ENCODE peak calls at places on chromosomes 13 and 19, in ten cellular contexts. One of them, this sample, is unnamed. For H4K20me1, the result is how much of the 10 kb centered on the place peaks cover.

GRCh38 chr19:44649578-44650145 is 6.0 kb downstream of the PVR start:
- DNase-seq in fibroblast of lung: no peak
- DNase-seq in H9: no peak
- DNase-seq in hepatocyte: no peak
- DNase-seq in H1: no peak
- DNase-seq in IMR-90: no peak
- DNase-seq in PC-3: no peak
- DNase-seq in GM23248: no peak
- DNase-seq in mammary epithelial cell: no peak
- DNase-seq in GM23338: no peak
- DNase-seq in this sample: no peak

GRCh38 chr13:33189470-33189869 is 96.1 kb downstream of the STARD13 start:
- DNase-seq in fibroblast of lung: no peak
- DNase-seq in H9: no peak
- DNase-seq in hepatocyte: no peak
- DNase-seq in H1: no peak
- DNase-seq in IMR-90: no peak
- DNase-seq in PC-3: no peak
- DNase-seq in GM23248: no peak
- DNase-seq in mammary epithelial cell: no peak
- DNase-seq in GM23338: no peak
- DNase-seq in this sample: no peak

GRCh38 chr13:103895835-103896520 is 829.8 kb upstream of the SLC10A2 start:
- DNase-seq in fibroblast of lung: no peak
- DNase-seq in H9: no peak
- DNase-seq in hepatocyte: no peak
- DNase-seq in H1: no peak
- DNase-seq in IMR-90: no peak
- DNase-seq in PC-3: no peak
- DNase-seq in GM23248: no peak
- DNase-seq in mammary epithelial cell: no peak
- DNase-seq in GM23338: no peak
- DNase-seq in this sample: no peak

GRCh38 chr19:18290250-18291018 is 9.0 kb upstream of the JUND start:
- DNase-seq in fibroblast of lung: peak
- DNase-seq in H9: no peak
- DNase-seq in hepatocyte: no peak
- DNase-seq in H1: no peak
- DNase-seq in IMR-90: peak
- DNase-seq in PC-3: no peak
- DNase-seq in GM23248: peak
- DNase-seq in mammary epithelial cell: no peak
- DNase-seq in GM23338: no peak
- DNase-seq in this sample: no peak

GRCh38 chr13:20609145-20609544 is 42.2 kb downstream of the IFT88 start:
- DNase-seq in fibroblast of lung: peak
- DNase-seq in H9: no peak
- DNase-seq in hepatocyte: no peak
- DNase-seq in H1: no peak
- DNase-seq in IMR-90: peak
- DNase-seq in PC-3: peak
- DNase-seq in GM23248: peak
- DNase-seq in mammary epithelial cell: peak
- DNase-seq in GM23338: no peak
- DNase-seq in this sample: no peak

GRCh38 chr19:47190167-47190727 is 40.8 kb downstream of the BBC3 start:
- DNase-seq in fibroblast of lung: peak
- DNase-seq in H9: no peak
- DNase-seq in hepatocyte: peak
- DNase-seq in H1: no peak
- DNase-seq in IMR-90: peak
- DNase-seq in PC-3: peak
- DNase-seq in GM23248: peak
- DNase-seq in mammary epithelial cell: peak
- DNase-seq in GM23338: no peak
- DNase-seq in this sample: peak

GRCh38 chr13:100787899-100788298 is 113.3 kb upstream of the TMTC4 start:
- DNase-seq in fibroblast of lung: no peak
- DNase-seq in H9: no peak
- DNase-seq in hepatocyte: no peak
- DNase-seq in H1: no peak
- DNase-seq in IMR-90: no peak
- DNase-seq in PC-3: no peak
- DNase-seq in GM23248: no peak
- DNase-seq in mammary epithelial cell: no peak
- DNase-seq in GM23338: no peak
- DNase-seq in this sample: no peak

GRCh38 chr19:13906525-13906904 is 514 bp downstream of the CC2D1A start:
- DNase-seq in fibroblast of lung: no peak
- DNase-seq in H9: no peak
- DNase-seq in hepatocyte: peak
- DNase-seq in H1: no peak
- DNase-seq in IMR-90: no peak
- DNase-seq in PC-3: peak
- DNase-seq in GM23248: peak
- DNase-seq in mammary epithelial cell: peak
- DNase-seq in GM23338: peak
- DNase-seq in this sample: peak

GRCh38 chr19:46838160-46838559 is 12.5 kb downstream of the AP2S1 start:
- DNase-seq in fibroblast of lung: no peak
- DNase-seq in H9: no peak
- DNase-seq in hepatocyte: no peak
- DNase-seq in H1: no peak
- DNase-seq in IMR-90: no peak
- DNase-seq in PC-3: no peak
- DNase-seq in GM23248: no peak
- DNase-seq in mammary epithelial cell: no peak
- DNase-seq in GM23338: no peak
- DNase-seq in this sample: no peak

GRCh38 chr13:80379245-80379644 is 38.3 kb upstream of the SPRY2 start:
- DNase-seq in fibroblast of lung: peak
- DNase-seq in H9: no peak
- DNase-seq in hepatocyte: peak
- DNase-seq in H1: no peak
- DNase-seq in IMR-90: peak
- DNase-seq in PC-3: peak
- DNase-seq in GM23248: peak
- DNase-seq in mammary epithelial cell: peak
- DNase-seq in GM23338: no peak
- DNase-seq in this sample: no peak

GRCh38 chr19:8451885-8452284 is 7.1 kb downstream of the HNRNPM start:
- DNase-seq in fibroblast of lung: peak
- DNase-seq in H9: no peak
- DNase-seq in hepatocyte: peak
- DNase-seq in H1: no peak
- DNase-seq in IMR-90: peak
- DNase-seq in PC-3: peak
- DNase-seq in GM23248: peak
- DNase-seq in mammary epithelial cell: peak
- DNase-seq in GM23338: no peak
- DNase-seq in this sample: peak

GRCh38 chr19:58543826-58544590 is at the start of gene TRIM28:
- DNase-seq in fibroblast of lung: peak
- DNase-seq in H9: peak
- DNase-seq in hepatocyte: peak
- DNase-seq in H1: peak
- DNase-seq in IMR-90: peak
- DNase-seq in PC-3: peak
- DNase-seq in GM23248: peak
- DNase-seq in mammary epithelial cell: peak
- DNase-seq in GM23338: peak
- DNase-seq in this sample: peak

GRCh38 chr19:46374526-46375475 is 27.9 kb downstream of the PPP5C start:
- DNase-seq in fibroblast of lung: no peak
- DNase-seq in H9: peak
- DNase-seq in hepatocyte: peak
- DNase-seq in H1: no peak
- DNase-seq in IMR-90: no peak
- DNase-seq in PC-3: no peak
- DNase-seq in GM23248: no peak
- DNase-seq in mammary epithelial cell: no peak
- DNase-seq in GM23338: no peak
- DNase-seq in this sample: no peak

GRCh38 chr13:98453254-98453843 is 123.6 kb downstream of the STK24 start:
- DNase-seq in fibroblast of lung: no peak
- DNase-seq in H9: no peak
- DNase-seq in hepatocyte: no peak
- DNase-seq in H1: no peak
- DNase-seq in IMR-90: no peak
- DNase-seq in PC-3: no peak
- DNase-seq in GM23248: peak
- DNase-seq in mammary epithelial cell: no peak
- DNase-seq in GM23338: no peak
- DNase-seq in this sample: no peak

GRCh38 chr19:57560049-57560491 is 407 bp upstream of the ZNF550 start:
- DNase-seq in fibroblast of lung: peak
- DNase-seq in H9: no peak
- DNase-seq in hepatocyte: no peak
- DNase-seq in H1: no peak
- DNase-seq in IMR-90: peak
- DNase-seq in PC-3: peak
- DNase-seq in GM23248: peak
- DNase-seq in mammary epithelial cell: peak
- DNase-seq in GM23338: no peak
- DNase-seq in this sample: no peak

DNA sequence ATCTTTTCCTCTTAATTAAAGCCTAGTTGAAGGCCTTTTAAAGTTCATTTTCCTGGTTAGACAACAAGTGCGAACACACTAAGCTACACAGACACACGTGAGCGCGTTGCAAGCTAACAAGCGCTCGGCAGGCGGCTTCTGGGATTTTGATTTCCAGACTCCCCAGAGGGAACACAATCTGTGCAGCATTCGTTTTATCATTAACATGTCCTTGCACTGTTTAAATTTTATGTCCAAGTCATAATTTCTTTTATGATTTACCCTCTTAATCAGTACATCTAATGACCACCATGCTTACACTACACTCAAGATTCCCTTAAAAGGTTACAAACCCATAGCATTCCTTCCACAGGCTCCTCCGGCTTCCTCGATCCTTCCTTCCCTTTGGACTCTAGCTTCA is 16.8 kb downstream of the COL4A1 start:
- DNase-seq in fibroblast of lung: no peak
- DNase-seq in H9: no peak
- DNase-seq in hepatocyte: no peak
- DNase-seq in H1: no peak
- DNase-seq in IMR-90: no peak
- DNase-seq in PC-3: no peak
- DNase-seq in GM23248: no peak
- DNase-seq in mammary epithelial cell: no peak
- DNase-seq in GM23338: no peak
- DNase-seq in this sample: no peak
- H4K20me1 ChIP-seq in fibroblast of lung: under half
- H4K20me1 ChIP-seq in H9: under half
- H4K20me1 ChIP-seq in hepatocyte: under half
- H4K20me1 ChIP-seq in H1: under half
- H4K20me1 ChIP-seq in IMR-90: half or more
- H4K20me1 ChIP-seq in PC-3: under half
- H4K20me1 ChIP-seq in GM23248: under half
- H4K20me1 ChIP-seq in mammary epithelial cell: under half
- H4K20me1 ChIP-seq in GM23338: under half
- H4K20me1 ChIP-seq in this sample: under half

GRCh38 chr19:49658139-49658517 is 7.5 kb downstream of the IRF3 start:
- DNase-seq in fibroblast of lung: no peak
- DNase-seq in H9: no peak
- DNase-seq in hepatocyte: no peak
- DNase-seq in H1: no peak
- DNase-seq in IMR-90: no peak
- DNase-seq in PC-3: no peak
- DNase-seq in GM23248: no peak
- DNase-seq in mammary epithelial cell: no peak
- DNase-seq in GM23338: no peak
- DNase-seq in this sample: no peak

GRCh38 chr19:49657493-49658138 is 8.0 kb downstream of the IRF3 start:
- DNase-seq in fibroblast of lung: no peak
- DNase-seq in H9: no peak
- DNase-seq in hepatocyte: no peak
- DNase-seq in H1: no peak
- DNase-seq in IMR-90: no peak
- DNase-seq in PC-3: no peak
- DNase-seq in GM23248: no peak
- DNase-seq in mammary epithelial cell: no peak
- DNase-seq in GM23338: no peak
- DNase-seq in this sample: no peak

GRCh38 chr19:49660338-49660961 is 5.2 kb downstream of the IRF3 start:
- DNase-seq in fibroblast of lung: no peak
- DNase-seq in H9: no peak
- DNase-seq in hepatocyte: no peak
- DNase-seq in H1: no peak
- DNase-seq in IMR-90: no peak
- DNase-seq in PC-3: no peak
- DNase-seq in GM23248: no peak
- DNase-seq in mammary epithelial cell: no peak
- DNase-seq in GM23338: no peak
- DNase-seq in this sample: no peak

GRCh38 chr19:49656456-49657109 is 9.1 kb downstream of the IRF3 start:
- DNase-seq in fibroblast of lung: no peak
- DNase-seq in H9: no peak
- DNase-seq in hepatocyte: no peak
- DNase-seq in H1: no peak
- DNase-seq in IMR-90: no peak
- DNase-seq in PC-3: no peak
- DNase-seq in GM23248: no peak
- DNase-seq in mammary epithelial cell: no peak
- DNase-seq in GM23338: no peak
- DNase-seq in this sample: no peak

GRCh38 chr19:49658566-49659442 is 6.9 kb downstream of the IRF3 start:
- DNase-seq in fibroblast of lung: no peak
- DNase-seq in H9: no peak
- DNase-seq in hepatocyte: no peak
- DNase-seq in H1: no peak
- DNase-seq in IMR-90: no peak
- DNase-seq in PC-3: no peak
- DNase-seq in GM23248: no peak
- DNase-seq in mammary epithelial cell: no peak
- DNase-seq in GM23338: no peak
- DNase-seq in this sample: no peak
- H4K20me1 ChIP-seq in fibroblast of lung: under half
- H4K20me1 ChIP-seq in H9: under half
- H4K20me1 ChIP-seq in hepatocyte: under half
- H4K20me1 ChIP-seq in H1: under half
- H4K20me1 ChIP-seq in IMR-90: under half
- H4K20me1 ChIP-seq in PC-3: under half
- H4K20me1 ChIP-seq in GM23248: under half
- H4K20me1 ChIP-seq in mammary epithelial cell: under half
- H4K20me1 ChIP-seq in GM23338: under half
- H4K20me1 ChIP-seq in this sample: under half

GRCh38 chr13:44976949-44977583 is 12.2 kb downstream of the NUFIP1 start:
- DNase-seq in fibroblast of lung: no peak
- DNase-seq in H9: no peak
- DNase-seq in hepatocyte: no peak
- DNase-seq in H1: no peak
- DNase-seq in IMR-90: no peak
- DNase-seq in PC-3: no peak
- DNase-seq in GM23248: no peak
- DNase-seq in mammary epithelial cell: no peak
- DNase-seq in GM23338: no peak
- DNase-seq in this sample: no peak
- H4K20me1 ChIP-seq in fibroblast of lung: under half
- H4K20me1 ChIP-seq in H9: under half
- H4K20me1 ChIP-seq in hepatocyte: under half
- H4K20me1 ChIP-seq in H1: under half
- H4K20me1 ChIP-seq in IMR-90: under half
- H4K20me1 ChIP-seq in PC-3: under half
- H4K20me1 ChIP-seq in GM23248: under half
- H4K20me1 ChIP-seq in mammary epithelial cell: under half
- H4K20me1 ChIP-seq in GM23338: under half
- H4K20me1 ChIP-seq in this sample: under half

GRCh38 chr13:27168086-27168485 is 3.5 kb downstream of the USP12 start:
- DNase-seq in fibroblast of lung: no peak
- DNase-seq in H9: no peak
- DNase-seq in hepatocyte: no peak
- DNase-seq in H1: no peak
- DNase-seq in IMR-90: no peak
- DNase-seq in PC-3: no peak
- DNase-seq in GM23248: no peak
- DNase-seq in mammary epithelial cell: no peak
- DNase-seq in GM23338: no peak
- DNase-seq in this sample: no peak
- H4K20me1 ChIP-seq in fibroblast of lung: under half
- H4K20me1 ChIP-seq in H9: under half
- H4K20me1 ChIP-seq in hepatocyte: half or more
- H4K20me1 ChIP-seq in H1: under half
- H4K20me1 ChIP-seq in IMR-90: half or more
- H4K20me1 ChIP-seq in PC-3: under half
- H4K20me1 ChIP-seq in GM23248: under half
- H4K20me1 ChIP-seq in mammary epithelial cell: under half
- H4K20me1 ChIP-seq in GM23338: under half
- H4K20me1 ChIP-seq in this sample: under half